ENCODE peak calls at places on chromosomes 13 and 19, in nine cellular contexts. G is cardiac muscle cell; Y is fibroblast of lung; O is stimulated activated CD8-positive, alpha-beta memory T cell treated with anti-CD3 and anti-CD28 coated beads, Interleukin-4, amount 100 ng/mL, for 48 hours; F is left cardiac atrium; B is activated naive CD4-positive, alpha-beta T cell treated with Interleukin-2 at 50 U/mL for 16 hours; Z is BJ; P is smooth muscle cell of the brain vasculature; S is T follicular helper cell. Q is an unnamed sample.

GRCh38 chr13:110774051-110774450 is 60.6 kb downstream of the ING1 start:
- DNase-seq in G (no peak), Y (no peak), O (no peak), F (no peak), B (no peak), Z (no peak), P (no peak), S (no peak), Q (no peak)

GRCh38 chr13:75715598-75716523 is 79.7 kb downstream of the LMO7 start:
- DNase-seq in G (peak), Y (no peak), O (no peak), F (no peak), B (no peak), Z (no peak), P (no peak), S (no peak), Q (no peak)

GRCh38 chr19:51311388-51312257 is at the start of gene IGLON5:
- DNase-seq in G (no peak), Y (no peak), O (no peak), F (no peak), B (no peak), Z (no peak), P (no peak), S (no peak), Q (no peak)

GRCh38 chr19:42850981-42851717 is 28.4 kb downstream of the PSG1 start:
- DNase-seq in G (peak), Y (peak), O (no peak), F (peak), B (no peak), Z (peak), P (peak), S (no peak), Q (no peak)

GRCh38 chr13:57633950-57634828 is 2.6 kb downstream of the PCDH17 start:
- DNase-seq in G (no peak), Y (peak), O (no peak), F (peak), B (no peak), Z (no peak), P (no peak), S (no peak), Q (no peak)

GRCh38 chr19:32308436-32309077 is 36.9 kb upstream of the ZNF507 start:
- DNase-seq in G (peak), Y (no peak), O (no peak), F (no peak), B (no peak), Z (no peak), P (no peak), S (no peak), Q (no peak)

GRCh38 chr19:1942078-1942933 is 1.3 kb downstream of the CSNK1G2 start:
- DNase-seq in G (peak), Y (peak), O (peak), F (peak), B (peak), Z (peak), P (no peak), S (peak), Q (peak)

GRCh38 chr19:51372649-51373504 is at the start of gene NKG7:
- DNase-seq in G (no peak), Y (no peak), O (peak), F (no peak), B (peak), Z (no peak), P (no peak), S (no peak), Q (no peak)

GRCh38 chr19:3722443-3723109 is 14.4 kb downstream of the TJP3 start:
- DNase-seq in G (no peak), Y (no peak), O (no peak), F (no peak), B (no peak), Z (no peak), P (no peak), S (no peak), Q (no peak)

GRCh38 chr13:50612717-50613116 is 230.8 kb downstream of the DLEU7 start:
- DNase-seq in G (no peak), Y (no peak), O (no peak), F (no peak), B (no peak), Z (no peak), P (no peak), S (no peak), Q (no peak)

GRCh38 chr19:39257227-39257626 is 8.6 kb upstream of the IFNL4 start:
- DNase-seq in G (no peak), Y (no peak), O (no peak), F (no peak), B (no peak), Z (no peak), P (no peak), S (no peak), Q (no peak)

GRCh38 chr13:30851697-30852096 is 54.4 kb upstream of the MEDAG start:
- DNase-seq in G (no peak), Y (no peak), O (no peak), F (no peak), B (no peak), Z (no peak), P (no peak), S (no peak), Q (no peak)

GRCh38 chr13:79770056-79770455 is 289.1 kb downstream of the NDFIP2 start:
- DNase-seq in G (no peak), Y (no peak), O (no peak), F (no peak), B (no peak), Z (no peak), P (no peak), S (no peak), Q (no peak)

GRCh38 chr13:27355894-27356293 is 68.5 kb upstream of the GTF3A start:
- DNase-seq in G (no peak), Y (no peak), O (no peak), F (no peak), B (no peak), Z (no peak), P (no peak), S (no peak), Q (no peak)

GRCh38 chr19:48746738-48747575 is at the start of gene IZUMO1:
- DNase-seq in G (peak), Y (peak), O (peak), F (peak), B (peak), Z (peak), P (peak), S (no peak), Q (peak)

GRCh38 chr19:18543814-18544475 is 572 bp upstream of the FKBP8 start:
- DNase-seq in G (peak), Y (peak), O (peak), F (no peak), B (peak), Z (no peak), P (no peak), S (peak), Q (peak)

GRCh38 chr13:103156346-103156998 is 90.3 kb upstream of the SLC10A2 start:
- DNase-seq in G (no peak), Y (no peak), O (no peak), F (no peak), B (no peak), Z (no peak), P (no peak), S (no peak), Q (no peak)

GRCh38 chr19:47123406-47123805 is 7.2 kb upstream of the SAE1 start:
- DNase-seq in G (no peak), Y (no peak), O (no peak), F (no peak), B (no peak), Z (no peak), P (no peak), S (no peak), Q (no peak)

GRCh38 chr19:1183543-1184172 is 9.6 kb upstream of the SBNO2 start:
- DNase-seq in G (no peak), Y (peak), O (no peak), F (no peak), B (no peak), Z (no peak), P (no peak), S (no peak), Q (no peak)

GRCh38 chr19:46546194-46546896 is 50.7 kb upstream of the PNMA8B start:
- DNase-seq in G (no peak), Y (peak), O (peak), F (no peak), B (no peak), Z (no peak), P (peak), S (no peak), Q (no peak)

GRCh38 chr19:16224266-16225045 is 26.7 kb downstream of the AP1M1 start:
- DNase-seq in G (no peak), Y (no peak), O (no peak), F (no peak), B (no peak), Z (no peak), P (no peak), S (no peak), Q (no peak)

GRCh38 chr19:11693505-11694499 is 44.9 kb downstream of the ZNF823 start:
- DNase-seq in G (peak), Y (peak), O (no peak), F (no peak), B (no peak), Z (peak), P (no peak), S (no peak), Q (no peak)

GRCh38 chr13:75494491-75494890 is 12.5 kb upstream of the TBC1D4 start:
- DNase-seq in G (no peak), Y (peak), O (no peak), F (no peak), B (no peak), Z (no peak), P (no peak), S (no peak), Q (no peak)

GRCh38 chr13:41974262-41974900 is 13.5 kb upstream of the VWA8 start:
- DNase-seq in G (no peak), Y (no peak), O (no peak), F (no peak), B (no peak), Z (no peak), P (no peak), S (no peak), Q (no peak)

GRCh38 chr19:47891923-47892666 is 6.0 kb upstream of the SULT2A1 start:
- DNase-seq in G (peak), Y (peak), O (no peak), F (no peak), B (no peak), Z (no peak), P (no peak), S (no peak), Q (no peak)

GRCh38 chr13:75798353-75799245 is 162.5 kb downstream of the LMO7 start:
- DNase-seq in G (peak), Y (peak), O (no peak), F (no peak), B (no peak), Z (no peak), P (no peak), S (no peak), Q (no peak)

GRCh38 chr13:71811344-71811743 is 55.7 kb downstream of the DACH1 start:
- DNase-seq in G (no peak), Y (no peak), O (no peak), F (no peak), B (no peak), Z (no peak), P (no peak), S (no peak), Q (no peak)

GRCh38 chr13:36193151-36193855 is 21.1 kb downstream of the SOHLH2 start:
- DNase-seq in G (peak), Y (peak), O (no peak), F (no peak), B (no peak), Z (peak), P (no peak), S (no peak), Q (no peak)

GRCh38 chr19:3725640-3726310 is 17.6 kb downstream of the TJP3 start:
- DNase-seq in G (peak), Y (peak), O (no peak), F (no peak), B (no peak), Z (no peak), P (peak), S (no peak), Q (no peak)

GRCh38 chr19:38061294-38061693 is 154.3 kb downstream of the SIPA1L3 start:
- DNase-seq in G (peak), Y (peak), O (no peak), F (no peak), B (no peak), Z (peak), P (no peak), S (no peak), Q (no peak)

GRCh38 chr13:22748866-22749586 is 431.8 kb upstream of the SGCG start:
- DNase-seq in G (peak), Y (peak), O (no peak), F (no peak), B (no peak), Z (peak), P (no peak), S (no peak), Q (no peak)

GRCh38 chr13:94620286-94620896 is 18.7 kb downstream of the GPR180 start:
- DNase-seq in G (peak), Y (peak), O (no peak), F (no peak), B (no peak), Z (no peak), P (no peak), S (no peak), Q (no peak)

GRCh38 chr19:34430738-34431625 is 2.8 kb downstream of the UBA2 start:
- DNase-seq in G (peak), Y (peak), O (no peak), F (no peak), B (peak), Z (no peak), P (peak), S (peak), Q (peak)